ENCODE peak calls at places on chromosomes 7 and 10, in ten cellular contexts. M is Right ventricle myocardium superior; J is brain microvascular endothelial cell; N is endothelial cell; W is NCI-H2227 treated with DMSO at 0.1 percent for 48 hours; A is stimulated activated CD4-positive, alpha-beta T cell treated with anti-CD3 and anti-CD28 coated beads, Interleukin-1b, Interleukin-23, amount 100 ng/mL, for 1 hour; H is HFFc6; T is H7; P is cardiac fibroblast; U is G401. G is an unnamed sample.

GRCh38 chr10:21526952-21527633 is 1.6 kb upstream of the SKIDA1 start:
- DNase-seq in M (peak; percentile 85), J (peak; percentile 42), N (peak; percentile 82), W (no peak), A (no peak), H (no peak), T (peak; percentile 88), P (peak; percentile 83), U (peak; percentile 68), G (no peak)

GRCh38 chr10:80619036-80619435 is 81.3 kb downstream of the SH2D4B start:
- DNase-seq in M (no peak), J (no peak), N (no peak), W (no peak), A (no peak), H (no peak), T (no peak), P (no peak), U (no peak), G (no peak)

GRCh38 chr7:43668035-43668434 is 61.3 kb downstream of the COA1 start:
- DNase-seq in M (no peak), J (no peak), N (no peak), W (no peak), A (no peak), H (no peak), T (no peak), P (no peak), U (no peak), G (no peak)

GRCh38 chr7:78345979-78346378 is 547.4 kb downstream of the PHTF2 start:
- DNase-seq in M (no peak), J (no peak), N (no peak), W (no peak), A (no peak), H (no peak), T (no peak), P (no peak), U (peak; percentile 49), G (no peak)

GRCh38 chr7:105826143-105826542 is 50.3 kb downstream of the ATXN7L1 start:
- DNase-seq in M (no peak), J (no peak), N (no peak), W (no peak), A (no peak), H (peak; percentile 36), T (no peak), P (peak; percentile 74), U (peak; percentile 20), G (no peak)

GRCh38 chr7:158471716-158472115 is 115.9 kb downstream of the PTPRN2 start:
- DNase-seq in M (no peak), J (no peak), N (no peak), W (no peak), A (no peak), H (no peak), T (peak; percentile 52), P (no peak), U (no peak), G (no peak)

GRCh38 chr7:96596120-96596826 is 113.4 kb downstream of the SEM1 start:
- DNase-seq in M (no peak), J (no peak), N (no peak), W (peak; percentile 98), A (no peak), H (no peak), T (no peak), P (peak; percentile 2), U (no peak), G (no peak)

GRCh38 chr10:114166053-114166452 is 8.0 kb downstream of the CCDC186 start:
- DNase-seq in M (no peak), J (no peak), N (no peak), W (no peak), A (no peak), H (no peak), T (no peak), P (peak; percentile 56), U (no peak), G (no peak)

GRCh38 chr7:2433713-2434550 is 30.5 kb downstream of the CHST12 start:
- DNase-seq in M (peak; percentile 10), J (no peak), N (no peak), W (no peak), A (no peak), H (no peak), T (peak; percentile 39), P (no peak), U (no peak), G (no peak)

GRCh38 chr7:37201003-37201875 is 247.4 kb downstream of the ELMO1 start:
- DNase-seq in M (peak; percentile 84), J (peak; percentile 82), N (peak; percentile 81), W (peak; percentile 60), A (peak; percentile 12), H (peak; percentile 69), T (peak; percentile 55), P (peak; percentile 90), U (peak; percentile 87), G (no peak)

GRCh38 chr10:62071846-62072281 is 170.4 kb downstream of the ARID5B start:
- DNase-seq in M (no peak), J (no peak), N (no peak), W (no peak), A (no peak), H (no peak), T (no peak), P (no peak), U (no peak), G (no peak)

GRCh38 chr7:117862378-117862777 is 10.9 kb downstream of the CTTNBP2 start:
- DNase-seq in M (no peak), J (no peak), N (no peak), W (no peak), A (no peak), H (no peak), T (no peak), P (no peak), U (no peak), G (no peak)

GRCh38 chr10:28722065-28722803 is 44.9 kb downstream of the BAMBI start:
- DNase-seq in M (peak; percentile 66), J (peak; percentile 14), N (peak; percentile 25), W (peak; percentile 19), A (no peak), H (no peak), T (peak; percentile 71), P (peak; percentile 51), U (peak; percentile 30), G (no peak)

GRCh38 chr7:2701832-2702593 is 14.0 kb downstream of the AMZ1 start:
- DNase-seq in M (peak; percentile 75), J (no peak), N (no peak), W (no peak), A (no peak), H (no peak), T (no peak), P (peak; percentile 64), U (peak; percentile 78), G (no peak)

GRCh38 chr7:387132-388022 is 97.4 kb downstream of the FOXL3 start:
- DNase-seq in M (peak; percentile 24), J (no peak), N (no peak), W (no peak), A (no peak), H (no peak), T (peak; percentile 45), P (no peak), U (no peak), G (no peak)

GRCh38 chr7:71285614-71286013 is 153.7 kb downstream of the GALNT17 start:
- DNase-seq in M (no peak), J (no peak), N (no peak), W (no peak), A (no peak), H (no peak), T (no peak), P (no peak), U (no peak), G (no peak)

GRCh38 chr10:98569878-98570277 is 123.1 kb upstream of the HPS1 start:
- DNase-seq in M (no peak), J (no peak), N (no peak), W (no peak), A (no peak), H (no peak), T (no peak), P (no peak), U (no peak), G (no peak)

GRCh38 chr7:10083766-10084165 is 889.9 kb upstream of the PHF14 start:
- DNase-seq in M (no peak), J (no peak), N (no peak), W (no peak), A (no peak), H (no peak), T (no peak), P (no peak), U (no peak), G (no peak)

GRCh38 chr10:124423813-124424212 is 5.1 kb upstream of the OAT start:
- DNase-seq in M (no peak), J (no peak), N (no peak), W (no peak), A (no peak), H (no peak), T (no peak), P (no peak), U (no peak), G (no peak)

GRCh38 chr10:70779685-70780369 is 5.3 kb downstream of the TBATA start:
- DNase-seq in M (no peak), J (no peak), N (no peak), W (no peak), A (no peak), H (no peak), T (peak; percentile 13), P (no peak), U (no peak), G (no peak)

GRCh38 chr7:52482076-52482475 is 553.4 kb upstream of the POM121L12 start:
- DNase-seq in M (no peak), J (no peak), N (no peak), W (no peak), A (no peak), H (no peak), T (no peak), P (no peak), U (no peak), G (no peak)

GRCh38 chr10:23065549-23065948 is 29.8 kb upstream of the MSRB2 start:
- DNase-seq in M (peak; percentile 80), J (peak; percentile 53), N (no peak), W (no peak), A (no peak), H (peak; percentile 72), T (no peak), P (peak; percentile 85), U (peak; percentile 53), G (no peak)

GRCh38 chr7:123557631-123558505 is at the start of gene NDUFA5:
- DNase-seq in M (peak; percentile 96), J (peak; percentile 100), N (peak; percentile 95), W (peak; percentile 99), A (peak; percentile 87), H (peak; percentile 100), T (peak; percentile 62), P (peak; percentile 100), U (peak; percentile 100), G (no peak)

GRCh38 chr7:85322252-85322651 is 135.4 kb upstream of the SEMA3D start:
- DNase-seq in M (no peak), J (no peak), N (no peak), W (no peak), A (no peak), H (no peak), T (no peak), P (no peak), U (no peak), G (no peak)

GRCh38 chr10:89419548-89419947 is 5.2 kb downstream of the IFIT5 start:
- DNase-seq in M (no peak), J (no peak), N (peak; percentile 17), W (no peak), A (no peak), H (no peak), T (peak; percentile 43), P (peak; percentile 53), U (peak; percentile 19), G (no peak)

GRCh38 chr10:114603943-114604342 is 54.1 kb downstream of the ABLIM1 start:
- DNase-seq in M (no peak), J (no peak), N (no peak), W (peak; percentile 0), A (no peak), H (no peak), T (no peak), P (peak; percentile 65), U (peak; percentile 40), G (no peak)

G was measured in cortex of kidney.